ENCODE peak calls at places on chromosomes 7 and 10, in five cellular contexts. K is GM12865; U is activated T-cell treated with anti-CD3 and anti-CD28 coated beads for 4 hours; T is COR-L47; O is stimulated activated CD8-positive, alpha-beta memory T cell treated with anti-CD3 and anti-CD28 coated beads, Interleukin-2, amount 100 ng/mL, for 1 hour. M is an unnamed sample.

GRCh38 chr7:25595931-25596330 is 367.6 kb upstream of the NPVF start:
- DNase-seq in K (no peak), U (no peak), T (no peak), O (no peak), M (no peak)

GRCh38 chr10:69328346-69328687 is 50.0 kb downstream of the HK1 start:
- DNase-seq in K (peak; percentile 11), U (no peak), T (no peak), O (no peak), M (no peak)

GRCh38 chr7:106031271-106032029 is 68.4 kb downstream of the CDHR3 start:
- DNase-seq in K (no peak), U (no peak), T (peak; percentile 62), O (no peak), M (no peak)

GRCh38 chr7:76303829-76304505 is 1.5 kb downstream of the HSPB1 start:
- DNase-seq in K (no peak), U (no peak), T (no peak), O (no peak), M (no peak)

GRCh38 chr10:8331896-8332729 is 277.6 kb downstream of the GATA3 start:
- DNase-seq in K (peak; percentile 44), U (peak; percentile 69), T (no peak), O (peak; percentile 68), M (no peak)

GRCh38 chr10:11448190-11448544 is 163.3 kb downstream of the USP6NL start:
- DNase-seq in K (no peak), U (no peak), T (no peak), O (no peak), M (no peak)

GRCh38 chr7:9204571-9204970 is 771.2 kb downstream of the NXPH1 start:
- DNase-seq in K (no peak), U (no peak), T (no peak), O (no peak), M (no peak)

GRCh38 chr7:101952355-101953247 is 135.2 kb downstream of the CUX1 start:
- DNase-seq in K (no peak), U (no peak), T (no peak), O (no peak), M (no peak)

GRCh38 chr7:1748076-1748750 is 78.1 kb downstream of the ELFN1 start:
- DNase-seq in K (no peak), U (no peak), T (no peak), O (no peak), M (no peak)

GRCh38 chr7:25326466-25327156 is 98.3 kb upstream of the NPVF start:
- DNase-seq in K (no peak), U (no peak), T (no peak), O (no peak), M (no peak)

GRCh38 chr7:73342645-73343044 is 14.7 kb downstream of the FKBP6 start:
- DNase-seq in K (no peak), U (no peak), T (peak; percentile 31), O (no peak), M (no peak)

GRCh38 chr7:123635551-123636359 is 19.9 kb upstream of the LMOD2 start:
- DNase-seq in K (peak; percentile 11), U (no peak), T (peak; percentile 34), O (no peak), M (no peak)

GRCh38 chr10:124339951-124340760 is 78.6 kb downstream of the OAT start:
- DNase-seq in K (peak; percentile 28), U (no peak), T (no peak), O (no peak), M (no peak)

GRCh38 chr7:122013070-122013469 is 131.0 kb downstream of the AASS start:
- DNase-seq in K (peak; percentile 8), U (no peak), T (no peak), O (no peak), M (no peak)

GRCh38 chr10:98308602-98309365 is 40.8 kb upstream of the LOXL4 start:
- DNase-seq in K (no peak), U (no peak), T (no peak), O (no peak), M (no peak)

GRCh38 chr10:28367865-28368541 is 65.1 kb upstream of the MPP7 start:
- DNase-seq in K (peak; percentile 72), U (peak; percentile 29), T (no peak), O (peak; percentile 22), M (peak; percentile 68)

GRCh38 chr7:71267734-71268133 is 135.8 kb downstream of the GALNT17 start:
- DNase-seq in K (no peak), U (no peak), T (no peak), O (no peak), M (no peak)

GRCh38 chr10:132898391-132899053 is 43.8 kb downstream of the CFAP46 start:
- DNase-seq in K (no peak), U (no peak), T (no peak), O (no peak), M (no peak)

GRCh38 chr7:6436385-6436685 is 11.4 kb downstream of the DAGLB start:
- DNase-seq in K (no peak), U (no peak), T (no peak), O (no peak), M (no peak)

GRCh38 chr10:97534746-97535367 is 36.1 kb downstream of the UBTD1 start:
- DNase-seq in K (peak; percentile 64), U (no peak), T (no peak), O (no peak), M (no peak)

GRCh38 chr7:154473360-154473759 is 421.2 kb downstream of the DPP6 start:
- DNase-seq in K (no peak), U (no peak), T (no peak), O (no peak), M (no peak)

GRCh38 chr10:132255489-132256344 is 52.0 kb downstream of the STK32C start:
- DNase-seq in K (no peak), U (no peak), T (no peak), O (no peak), M (no peak)

GRCh38 chr10:62772186-62772950 is 32.2 kb upstream of the ADO start:
- DNase-seq in K (peak; percentile 49), U (no peak), T (no peak), O (no peak), M (no peak)

GRCh38 chr10:49736564-49737113 is 25.5 kb downstream of the OGDHL start:
- DNase-seq in K (no peak), U (no peak), T (no peak), O (no peak), M (no peak)

M was measured in GM12878.